ENCODE peak calls at places on chromosome 22, in four cellular contexts. One of them, this sample, is unnamed.
A peak's percentile ranks its signal among the peaks of the same experiment; 100 is the strongest.

GRCh38 chr22:25777870-25778269 is 35.9 kb downstream of the MYO18B start:
- DNase-seq in testis: peak; percentile 35
- DNase-seq in breast epithelium: no peak
- DNase-seq in thoracic aorta: no peak
- DNase-seq in this sample: no peak

GRCh38 chr22:38628444-38628843 is 27.7 kb downstream of the FAM227A start:
- DNase-seq in breast epithelium: no peak
- DNase-seq in testis: no peak
- DNase-seq in thoracic aorta: no peak
- DNase-seq in this sample: no peak

GRCh38 chr22:30841264-30841663 is 127.3 kb downstream of the MORC2 start:
- DNase-seq in breast epithelium: no peak
- DNase-seq in testis: no peak
- DNase-seq in thoracic aorta: no peak
- DNase-seq in this sample: no peak

GRCh38 chr22:32697331-32697995 is 104.0 kb upstream of the TIMP3 start:
- DNase-seq in thoracic aorta: no peak
- DNase-seq in testis: no peak
- DNase-seq in breast epithelium: no peak
- DNase-seq in this sample: no peak

GRCh38 chr22:23074451-23074850 is 4.1 kb downstream of the GNAZ start:
- DNase-seq in breast epithelium: no peak
- DNase-seq in testis: no peak
- DNase-seq in thoracic aorta: no peak
- DNase-seq in this sample: no peak

GRCh38 chr22:20456064-20456721 is 18.6 kb upstream of the SCARF2 start:
- DNase-seq in testis: peak; percentile 87
- DNase-seq in thoracic aorta: no peak
- DNase-seq in breast epithelium: no peak
- DNase-seq in this sample: peak; percentile 81

GRCh38 chr22:50403701-50404101 is 60.6 kb downstream of the PPP6R2 start:
- DNase-seq in testis: peak; percentile 37
- DNase-seq in breast epithelium: no peak
- DNase-seq in thoracic aorta: no peak
- DNase-seq in this sample: no peak

GRCh38 chr22:50635591-50635990 is 7.6 kb upstream of the ARSA start:
- DNase-seq in breast epithelium: no peak
- DNase-seq in thoracic aorta: no peak
- DNase-seq in testis: no peak
- DNase-seq in this sample: no peak

GRCh38 chr22:17083255-17083654 is 1.5 kb upstream of the IL17RA start:
- DNase-seq in thoracic aorta: no peak
- DNase-seq in testis: no peak
- DNase-seq in breast epithelium: no peak
- DNase-seq in this sample: no peak

GRCh38 chr22:49934891-49935557 is 16.6 kb downstream of the CRELD2 start:
- DNase-seq in breast epithelium: peak; percentile 81
- DNase-seq in thoracic aorta: no peak
- DNase-seq in testis: peak; percentile 77
- DNase-seq in this sample: no peak

GRCh38 chr22:23773247-23774113 is 831 bp downstream of the MMP11 start:
- DNase-seq in testis: no peak
- DNase-seq in breast epithelium: no peak
- DNase-seq in thoracic aorta: no peak
- DNase-seq in this sample: no peak

GRCh38 chr22:32475428-32476010 is 908 bp downstream of the FBXO7 start:
- DNase-seq in thoracic aorta: no peak
- DNase-seq in testis: peak; percentile 60
- DNase-seq in breast epithelium: no peak
- DNase-seq in this sample: peak; percentile 65

GRCh38 chr22:50004923-50005322 is 7.6 kb downstream of the IL17REL start:
- DNase-seq in thoracic aorta: no peak
- DNase-seq in testis: no peak
- DNase-seq in breast epithelium: no peak
- DNase-seq in this sample: no peak

GRCh38 chr22:39349967-39350802 is at the start of gene SYNGR1:
- DNase-seq in breast epithelium: no peak
- DNase-seq in testis: peak; percentile 58
- DNase-seq in thoracic aorta: no peak
- DNase-seq in this sample: no peak

GRCh38 chr22:38824587-38824986 is 19.2 kb downstream of the NPTXR start:
- DNase-seq in testis: peak; percentile 72
- DNase-seq in thoracic aorta: no peak
- DNase-seq in breast epithelium: no peak
- DNase-seq in this sample: no peak

GRCh38 chr22:18078329-18079041 is 695 bp downstream of the PEX26 start:
- DNase-seq in thoracic aorta: no peak
- DNase-seq in testis: no peak
- DNase-seq in breast epithelium: no peak
- DNase-seq in this sample: no peak

GRCh38 chr22:38455530-38456271 is 702 bp upstream of the KCNJ4 start:
- DNase-seq in breast epithelium: no peak
- DNase-seq in testis: peak; percentile 59
- DNase-seq in thoracic aorta: no peak
- DNase-seq in this sample: no peak

GRCh38 chr22:31561970-31562369 is 65.6 kb downstream of the SFI1 start:
- DNase-seq in thoracic aorta: no peak
- DNase-seq in breast epithelium: no peak
- DNase-seq in testis: no peak
- DNase-seq in this sample: no peak

GRCh38 chr22:18024276-18024939 is at the start of gene MICAL3:
- DNase-seq in testis: peak; percentile 63
- DNase-seq in thoracic aorta: no peak
- DNase-seq in breast epithelium: peak; percentile 61
- DNase-seq in this sample: no peak

GRCh38 chr22:42719133-42719532 is 1.5 kb downstream of the A4GALT start:
- DNase-seq in thoracic aorta: no peak
- DNase-seq in breast epithelium: no peak
- DNase-seq in testis: peak; percentile 57
- DNase-seq in this sample: no peak

GRCh38 chr22:19733755-19734154 is 10.4 kb downstream of the GP1BB start:
- DNase-seq in thoracic aorta: no peak
- DNase-seq in breast epithelium: no peak
- DNase-seq in testis: no peak
- DNase-seq in this sample: no peak

GRCh38 chr22:23438216-23438615 is 141.9 kb downstream of the IGLL1 start:
- DNase-seq in testis: no peak
- DNase-seq in thoracic aorta: no peak
- DNase-seq in breast epithelium: no peak
- DNase-seq in this sample: peak; percentile 54

GRCh38 chr22:23376256-23376655 is 195.9 kb downstream of the BCR start:
- DNase-seq in thoracic aorta: no peak
- DNase-seq in breast epithelium: no peak
- DNase-seq in testis: no peak
- DNase-seq in this sample: no peak

GRCh38 chr22:20268350-20269012 is 363 bp upstream of the RTN4R start:
- DNase-seq in thoracic aorta: no peak
- DNase-seq in breast epithelium: no peak
- DNase-seq in testis: peak; percentile 47
- DNase-seq in this sample: no peak

GRCh38 chr22:20052309-20053250 is 27.5 kb upstream of the DGCR8 start:
- DNase-seq in thoracic aorta: no peak
- DNase-seq in breast epithelium: no peak
- DNase-seq in testis: no peak
- DNase-seq in this sample: no peak

GRCh38 chr22:41513391-41513790 is 30.9 kb downstream of the POLR3H start:
- DNase-seq in testis: no peak
- DNase-seq in thoracic aorta: no peak
- DNase-seq in breast epithelium: no peak
- DNase-seq in this sample: no peak
- H3K4me1 ChIP-seq in testis: peaks cover 30% of the 10 kb centered on the region
- H3K4me1 ChIP-seq in thoracic aorta: peaks cover 48% of the 10 kb centered on the region
- H3K4me1 ChIP-seq in breast epithelium: peaks cover 10% of the 10 kb centered on the region
- H3K4me1 ChIP-seq in this sample: peaks cover 51% of the 10 kb centered on the region

DNA sequence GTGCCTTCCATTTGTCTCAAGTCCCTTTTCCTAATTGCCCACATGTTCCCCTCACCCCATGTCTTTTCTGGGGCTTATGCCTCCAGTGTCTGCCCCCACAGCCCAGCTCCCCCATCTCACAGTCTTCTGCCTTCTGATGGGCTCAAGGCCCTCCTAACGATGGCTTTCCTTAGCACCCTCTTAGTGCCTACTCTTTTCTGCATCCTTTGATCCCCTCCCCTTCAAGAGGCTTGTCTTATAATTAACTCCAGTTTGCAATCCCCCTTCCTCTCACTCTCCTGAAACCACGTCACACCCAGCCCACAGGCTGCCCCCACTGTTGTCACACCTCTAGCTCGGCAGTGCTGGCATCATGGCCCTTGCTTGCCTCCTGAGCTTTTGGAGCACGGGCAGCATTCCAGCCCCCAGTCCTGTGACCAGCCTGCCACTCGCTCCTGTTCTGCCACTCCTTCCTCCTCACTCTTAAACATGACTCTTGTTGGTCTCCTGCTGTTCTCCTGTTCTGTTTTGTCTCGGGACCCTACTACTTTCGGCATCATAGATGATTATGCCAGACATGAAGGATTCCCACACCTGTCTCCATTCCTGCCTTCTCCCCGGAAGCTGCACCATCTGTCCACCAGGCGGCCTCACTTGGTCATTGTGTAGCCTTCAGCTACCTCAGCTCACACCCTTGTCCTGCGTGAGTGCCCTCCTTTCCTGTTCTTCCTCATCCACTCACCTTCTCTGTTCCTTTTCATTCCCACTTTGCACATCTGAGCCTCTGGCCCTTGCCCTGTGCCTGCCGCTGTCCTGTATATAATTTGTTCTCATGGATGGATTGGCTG is 26.1 kb downstream of the UBE2L3 start:
- DNase-seq in thoracic aorta: no peak
- DNase-seq in breast epithelium: no peak
- DNase-seq in testis: no peak
- DNase-seq in this sample: no peak
- TF ChIP-seq CTCF in thoracic aorta: no peak
- TF ChIP-seq CTCF in breast epithelium: no peak
- TF ChIP-seq CTCF in testis: no peak
- TF ChIP-seq CTCF in this sample: peak; percentile 36

DNA sequence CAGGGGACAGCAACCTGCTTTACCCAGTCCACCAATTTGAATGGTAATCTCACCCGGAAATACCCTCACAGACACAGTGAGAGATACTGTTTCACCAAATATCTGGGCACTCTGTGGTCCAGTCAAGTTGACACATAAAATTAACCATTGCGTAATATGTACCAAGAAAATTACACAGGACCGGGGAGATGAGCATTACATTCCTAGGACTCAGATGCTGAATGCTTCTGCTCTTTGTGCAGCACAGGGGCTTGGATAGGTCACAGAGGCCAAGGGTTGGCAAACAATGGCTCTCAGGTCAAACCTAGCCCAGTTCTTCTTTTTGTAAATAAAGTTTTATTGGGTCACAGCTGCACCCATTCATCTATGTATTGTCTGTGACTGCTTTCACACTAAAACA is 557.2 kb downstream of the MN1 start:
- DNase-seq in thoracic aorta: no peak
- DNase-seq in testis: no peak
- DNase-seq in breast epithelium: no peak
- DNase-seq in this sample: no peak
- H3K4me1 ChIP-seq in thoracic aorta: peaks cover 64% of the 10 kb centered on the region
- H3K4me1 ChIP-seq in testis: peaks cover 35% of the 10 kb centered on the region
- H3K4me1 ChIP-seq in breast epithelium: no peaks in the 10 kb centered on the region
- H3K4me1 ChIP-seq in this sample: no peaks in the 10 kb centered on the region

GRCh38 chr22:45212306-45212709 is 28.4 kb downstream of the KIAA0930 start:
- DNase-seq in testis: peak; percentile 74
- DNase-seq in breast epithelium: peak; percentile 64
- DNase-seq in thoracic aorta: peak; percentile 71
- DNase-seq in this sample: peak; percentile 89
- TF ChIP-seq CTCF in testis: peak; percentile 2
- TF ChIP-seq CTCF in breast epithelium: no peak
- TF ChIP-seq CTCF in thoracic aorta: peak; percentile 21
- TF ChIP-seq CTCF in this sample: peak; percentile 43

DNA sequence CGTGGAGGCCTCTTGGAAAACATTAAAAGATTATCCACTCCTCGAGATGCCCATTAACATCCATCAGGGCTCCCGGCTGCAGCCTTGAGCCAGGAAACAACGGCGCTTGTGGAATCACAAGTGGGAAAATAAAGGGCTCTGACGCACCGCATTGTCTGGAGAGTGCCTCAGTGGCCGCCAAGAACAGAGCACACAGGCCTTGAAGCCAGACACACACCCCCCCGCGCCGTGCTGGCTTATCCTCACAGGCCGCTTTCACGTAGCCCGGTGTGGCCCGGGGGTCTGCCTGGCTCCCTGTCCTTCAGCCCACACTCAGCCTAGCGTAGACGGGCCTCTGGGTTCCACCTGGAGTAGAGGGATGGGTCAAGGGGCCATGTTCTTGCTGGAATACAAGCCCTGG is 1020.5 kb downstream of the BRD1 start:
- DNase-seq in breast epithelium: no peak
- DNase-seq in testis: no peak
- DNase-seq in thoracic aorta: no peak
- DNase-seq in this sample: no peak
- H3K4me1 ChIP-seq in breast epithelium: no peaks in the 10 kb centered on the region
- H3K4me1 ChIP-seq in testis: no peaks in the 10 kb centered on the region
- H3K4me1 ChIP-seq in thoracic aorta: no peaks in the 10 kb centered on the region
- H3K4me1 ChIP-seq in this sample: no peaks in the 10 kb centered on the region

DNA sequence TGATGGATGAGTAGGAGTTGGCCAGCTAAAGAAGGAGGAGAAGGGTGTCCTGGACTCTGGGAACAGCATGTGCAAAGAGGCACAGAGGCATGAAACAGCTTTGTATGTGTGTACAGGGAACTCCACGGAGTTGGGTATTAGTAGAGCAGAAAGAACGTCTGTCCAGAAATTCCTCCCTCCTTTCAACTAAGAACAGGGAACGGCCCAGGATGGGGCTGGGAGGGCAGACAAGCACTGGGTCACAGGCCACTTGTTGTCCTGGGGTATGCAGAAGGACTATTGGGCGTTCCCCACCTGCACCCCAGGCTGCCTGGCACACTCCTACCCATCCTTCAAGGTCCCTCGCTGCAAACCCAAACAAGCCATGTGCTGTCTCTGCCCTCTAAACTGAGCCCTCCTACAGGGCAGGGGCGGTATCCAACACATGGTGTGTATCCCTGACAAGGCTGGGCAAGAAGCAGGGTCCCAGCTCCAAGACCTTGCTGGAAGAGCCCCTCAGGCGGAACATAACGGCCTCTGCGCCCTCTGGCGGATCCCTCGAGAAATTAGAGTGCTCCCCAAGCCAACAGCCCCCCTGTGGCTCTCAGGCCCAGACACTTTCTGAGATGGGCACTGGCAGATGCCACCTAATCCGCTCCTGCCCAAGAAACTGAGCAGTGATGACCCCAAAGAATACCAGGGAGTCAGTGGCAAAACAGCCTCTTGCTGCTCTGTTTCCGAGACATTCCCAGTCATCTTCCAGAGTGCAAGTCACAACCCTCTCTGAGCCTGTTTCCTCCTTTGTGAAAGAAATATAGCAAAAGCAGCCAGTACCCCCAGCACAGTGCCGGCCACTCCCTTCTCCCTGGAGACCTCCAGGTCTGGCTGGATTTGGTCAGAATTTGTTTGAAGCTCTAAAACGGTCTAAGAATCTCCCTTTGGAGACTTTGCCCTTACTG is 1.6 kb upstream of the ELFN2 start:
- DNase-seq in breast epithelium: no peak
- DNase-seq in thoracic aorta: no peak
- DNase-seq in testis: peak; percentile 38
- DNase-seq in this sample: no peak
- TF ChIP-seq CTCF in breast epithelium: peak; percentile 10
- TF ChIP-seq CTCF in thoracic aorta: peak; percentile 40
- TF ChIP-seq CTCF in testis: peak; percentile 27
- TF ChIP-seq CTCF in this sample: peak; percentile 72

This sample was measured in right atrium auricular region.